ENCODE peak calls at places on chromosome 18, in eight cellular contexts. B is epithelial cell of esophagus, J is DND-41, H is right lobe of liver, Y is RWPE2, Z is astrocyte of the spinal cord, X is HFF-Myc, Q is Caco-2. K is an unnamed sample.

GRCh38 chr18:9898792-9899549 is 13.2 kb downstream of the TXNDC2 start:
- DNase-seq in B (no peak), J (no peak), H (no peak), Y (no peak), Z (no peak), X (no peak), Q (peak; percentile 55), K (peak; percentile 38)

GRCh38 chr18:38940863-38941531 is 1375.4 kb upstream of the CELF4 start:
- DNase-seq in B (peak; percentile 93), J (peak; percentile 56), H (no peak), Y (no peak), Z (peak; percentile 78), X (no peak), Q (no peak), K (peak; percentile 0)

GRCh38 chr18:37533647-37534565 is 31.7 kb downstream of the CELF4 start:
- DNase-seq in B (no peak), J (no peak), H (peak; percentile 35), Y (no peak), Z (no peak), X (no peak), Q (no peak), K (no peak)

GRCh38 chr18:46716336-46716735 is 40.5 kb downstream of the ST8SIA5 start:
- DNase-seq in B (no peak), J (no peak), H (no peak), Y (no peak), Z (no peak), X (no peak), Q (no peak), K (no peak)

GRCh38 chr18:7116832-7117389 is 686 bp downstream of the LAMA1 start:
- DNase-seq in B (peak; percentile 26), J (no peak), H (no peak), Y (no peak), Z (peak; percentile 9), X (no peak), Q (no peak), K (no peak)

GRCh38 chr18:38790303-38790702 is 1224.7 kb upstream of the CELF4 start:
- DNase-seq in B (peak; percentile 45), J (no peak), H (no peak), Y (no peak), Z (no peak), X (no peak), Q (no peak), K (no peak)

GRCh38 chr18:2847341-2848144 is 737 bp downstream of the EMILIN2 start:
- DNase-seq in B (no peak), J (no peak), H (no peak), Y (no peak), Z (peak; percentile 51), X (no peak), Q (no peak), K (peak; percentile 51)

GRCh38 chr18:31675404-31675803 is 9.0 kb downstream of the B4GALT6 start:
- DNase-seq in B (no peak), J (no peak), H (no peak), Y (no peak), Z (no peak), X (no peak), Q (no peak), K (no peak)

GRCh38 chr18:48567388-48567787 is 28.6 kb downstream of the CTIF start:
- DNase-seq in B (no peak), J (no peak), H (peak; percentile 30), Y (no peak), Z (no peak), X (no peak), Q (no peak), K (no peak)

GRCh38 chr18:55465313-55465712 is 122.7 kb downstream of the TCF4 start:
- DNase-seq in B (no peak), J (no peak), H (no peak), Y (no peak), Z (no peak), X (no peak), Q (no peak), K (no peak)

GRCh38 chr18:57431512-57432080 is 3.6 kb upstream of the ONECUT2 start:
- DNase-seq in B (no peak), J (no peak), H (no peak), Y (no peak), Z (no peak), X (no peak), Q (no peak), K (no peak)

GRCh38 chr18:8801263-8801901 is 96.0 kb downstream of the MTCL1 start:
- DNase-seq in B (peak; percentile 80), J (no peak), H (no peak), Y (no peak), Z (peak; percentile 92), X (peak; percentile 83), Q (no peak), K (peak; percentile 91)

GRCh38 chr18:7617738-7618422 is 50.8 kb downstream of the PTPRM start:
- DNase-seq in B (peak; percentile 51), J (no peak), H (no peak), Y (no peak), Z (peak; percentile 91), X (peak; percentile 89), Q (no peak), K (peak; percentile 93)

GRCh38 chr18:78499586-78499985 is 480.0 kb upstream of the SALL3 start:
- DNase-seq in B (no peak), J (no peak), H (no peak), Y (no peak), Z (no peak), X (no peak), Q (no peak), K (no peak)

GRCh38 chr18:7273301-7273911 is 42.5 kb downstream of the LRRC30 start:
- DNase-seq in B (peak; percentile 31), J (no peak), H (peak; percentile 61), Y (peak; percentile 59), Z (peak; percentile 76), X (peak; percentile 12), Q (no peak), K (peak; percentile 36)

GRCh38 chr18:12076424-12077140 is 17.1 kb upstream of the ANKRD62 start:
- DNase-seq in B (peak; percentile 20), J (no peak), H (no peak), Y (no peak), Z (no peak), X (no peak), Q (no peak), K (peak; percentile 14)

GRCh38 chr18:64333584-64333983 is 184.7 kb upstream of the LINC00305 start:
- DNase-seq in B (peak; percentile 1), J (no peak), H (no peak), Y (no peak), Z (no peak), X (no peak), Q (no peak), K (no peak)

GRCh38 chr18:54828986-54829385 is 709 bp downstream of the RAB27B start:
- DNase-seq in B (no peak), J (no peak), H (no peak), Y (no peak), Z (no peak), X (no peak), Q (no peak), K (no peak)

GRCh38 chr18:13159579-13159978 is 59.0 kb upstream of the LDLRAD4 start:
- DNase-seq in B (peak; percentile 69), J (peak; percentile 56), H (no peak), Y (no peak), Z (peak; percentile 76), X (peak; percentile 47), Q (no peak), K (peak; percentile 74)

GRCh38 chr18:25786778-25787177 is 303.6 kb downstream of the SS18 start:
- DNase-seq in B (peak; percentile 29), J (no peak), H (no peak), Y (no peak), Z (peak; percentile 80), X (peak; percentile 56), Q (no peak), K (peak; percentile 37)

GRCh38 chr18:70423988-70424387 is 135.1 kb downstream of the SOCS6 start:
- DNase-seq in B (peak; percentile 96), J (no peak), H (no peak), Y (no peak), Z (peak; percentile 7), X (no peak), Q (no peak), K (peak; percentile 76)

GRCh38 chr18:57430166-57430958 is 4.8 kb upstream of the ONECUT2 start:
- DNase-seq in B (no peak), J (no peak), H (no peak), Y (no peak), Z (no peak), X (no peak), Q (no peak), K (no peak)

DNA sequence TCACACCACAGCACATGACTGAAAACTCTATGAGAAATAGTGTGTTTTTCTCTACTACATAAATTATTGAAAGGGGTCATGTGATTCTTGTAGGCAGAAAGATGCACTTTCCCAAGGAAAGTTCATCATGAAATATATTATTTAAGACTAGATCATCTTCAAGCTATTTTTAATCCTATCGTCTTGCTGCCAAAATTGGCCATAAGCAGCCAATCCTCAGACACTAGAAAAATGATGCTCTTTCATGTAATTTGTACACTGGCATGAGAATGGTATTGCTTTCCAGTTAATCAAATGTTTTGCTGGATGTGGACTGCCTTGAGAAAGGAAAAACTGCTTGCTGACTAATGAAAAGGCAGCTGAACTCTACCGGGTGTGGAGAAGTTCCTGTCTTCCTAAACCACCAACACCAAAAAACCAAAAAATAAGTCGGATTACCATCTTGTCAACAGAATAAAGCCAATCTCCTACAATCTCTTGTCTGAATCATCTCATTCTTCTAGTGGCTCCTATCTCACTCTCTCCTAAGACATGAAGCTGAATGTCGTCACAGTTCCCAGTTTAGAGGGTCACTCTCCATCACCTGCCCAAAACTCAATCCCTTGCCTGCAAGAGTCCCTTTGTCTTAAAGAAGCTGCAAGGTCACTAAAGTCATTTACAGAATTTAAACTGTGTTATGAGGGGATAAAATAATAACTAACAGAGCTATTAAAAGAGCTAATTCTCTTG is 5.3 kb downstream of the BCL2 start:
- DNase-seq in B (no peak), J (no peak), H (no peak), Y (no peak), Z (no peak), X (no peak), Q (no peak), K (no peak)
- H3K4me3 ChIP-seq in B (no peak overlapping the region), J (peak overlapping the region; percentile 75), H (no peak overlapping the region), Y (no peak overlapping the region), Z (no peak overlapping the region), X (no peak overlapping the region), Q (no peak overlapping the region), K (no peak overlapping the region)

GRCh38 chr18:27605107-27605834 is 420.2 kb upstream of the CHST9 start:
- DNase-seq in B (peak; percentile 83), J (peak; percentile 67), H (no peak), Y (no peak), Z (peak; percentile 82), X (peak; percentile 61), Q (peak; percentile 32), K (peak; percentile 80)
- TF ChIP-seq CTCF in B (peak; percentile 83), J (peak; percentile 90), H (peak; percentile 86), Y (peak; percentile 84), Z (peak; percentile 81), X (peak; percentile 84), Q (peak; percentile 53), K (peak; percentile 84)

GRCh38 chr18:22912835-22913234 is 20.3 kb upstream of the RBBP8 start:
- DNase-seq in B (peak; percentile 93), J (no peak), H (no peak), Y (no peak), Z (peak; percentile 7), X (no peak), Q (no peak), K (peak; percentile 75)
- H3K4me3 ChIP-seq in B (no peak overlapping the region), J (no peak overlapping the region), H (no peak overlapping the region), Y (no peak overlapping the region), Z (no peak overlapping the region), X (no peak overlapping the region), Q (no peak overlapping the region), K (no peak overlapping the region)

DNA sequence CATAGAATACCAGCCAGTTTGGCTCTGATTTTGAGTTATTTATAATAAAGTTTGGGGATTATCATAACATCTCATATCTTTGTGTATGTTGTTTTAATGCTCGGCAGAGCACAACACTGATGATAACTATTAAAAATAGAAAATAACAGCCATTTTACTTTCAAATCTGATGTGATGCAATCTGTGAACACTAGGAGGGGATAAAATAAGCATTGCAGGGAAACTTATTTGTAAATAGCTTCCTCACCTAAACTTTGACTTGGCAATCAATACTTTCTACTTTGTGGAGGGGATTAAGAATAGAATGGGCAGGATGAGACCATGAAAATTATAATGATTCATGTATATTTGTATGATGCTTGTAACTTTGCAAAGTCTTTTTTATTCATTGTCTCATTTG is 54.4 kb downstream of the USP14 start:
- DNase-seq in B (no peak), J (no peak), H (no peak), Y (no peak), Z (no peak), X (no peak), Q (no peak), K (no peak)
- TF ChIP-seq CTCF in B (peak; percentile 12), J (peak; percentile 30), H (no peak), Y (no peak), Z (no peak), X (no peak), Q (no peak), K (peak; percentile 26)

K was measured in fibroblast of the aortic adventitia.